ENCODE peak calls at places on chromosome 20, in ten cellular contexts. I, A, V, Q, K, R, M, X, N and U are unnamed samples.

GRCh38 chr20:32589256-32589655 is 4.1 kb upstream of the NOL4L start:
- DNase-seq in V (no peak), K (no peak), X (no peak), R (peak), Q (no peak), I (no peak), A (no peak), N (no peak), M (no peak), U (no peak)

GRCh38 chr20:47773381-47773786 is 11.9 kb downstream of the SULF2 start:
- DNase-seq in K (no peak), N (peak), I (no peak), A (peak), V (no peak), X (no peak), R (no peak), Q (no peak), M (no peak), U (peak)

GRCh38 chr20:17611540-17612286 is 41.8 kb downstream of the DSTN start:
- DNase-seq in X (peak), R (peak), V (no peak), Q (no peak), N (no peak), I (peak), K (peak), M (no peak), A (no peak), U (peak)

GRCh38 chr20:6381887-6382286 is 259.1 kb upstream of the FERMT1 start:
- DNase-seq in I (no peak), V (no peak), N (no peak), K (no peak), R (no peak), Q (no peak), A (peak), X (no peak), M (no peak), U (no peak)

GRCh38 chr20:11919046-11919445 is 1.4 kb downstream of the BTBD3 start:
- DNase-seq in Q (no peak), X (no peak), A (peak), I (no peak), M (no peak), N (peak), V (no peak), R (no peak), K (peak), U (no peak)

GRCh38 chr20:38094968-38095689 is 61.6 kb downstream of the RPRD1B start:
- DNase-seq in V (no peak), K (no peak), M (no peak), R (no peak), A (no peak), X (no peak), Q (no peak), N (no peak), I (no peak), U (no peak)

GRCh38 chr20:32482251-32483220 is 102.6 kb downstream of the NOL4L start:
- DNase-seq in X (peak), K (peak), I (peak), R (no peak), A (no peak), N (peak), Q (peak), M (no peak), V (no peak), U (peak)

GRCh38 chr20:51749674-51750036 is 18.5 kb downstream of the ATP9A start:
- DNase-seq in X (no peak), M (no peak), R (no peak), I (no peak), Q (no peak), A (peak), V (no peak), K (no peak), N (no peak), U (no peak)

GRCh38 chr20:46348231-46348803 is 40.0 kb upstream of the CDH22 start:
- DNase-seq in K (peak), X (peak), A (peak), V (no peak), R (no peak), N (peak), Q (no peak), M (no peak), I (no peak), U (no peak)

GRCh38 chr20:49318430-49319203 is 40.8 kb upstream of the ZNFX1 start:
- DNase-seq in I (peak), A (no peak), V (no peak), M (no peak), R (no peak), K (no peak), N (no peak), Q (no peak), X (peak), U (no peak)

GRCh38 chr20:43387737-43388136 is 70.0 kb upstream of the SRSF6 start:
- DNase-seq in A (no peak), R (no peak), I (no peak), V (no peak), N (no peak), X (no peak), K (no peak), M (no peak), Q (no peak), U (no peak)

GRCh38 chr20:8043687-8044278 is 24.2 kb upstream of the TMX4 start:
- DNase-seq in V (no peak), K (no peak), A (peak), Q (no peak), M (no peak), N (no peak), I (peak), X (no peak), R (no peak), U (no peak)

GRCh38 chr20:31606928-31607639 is 2.0 kb downstream of the ID1 start:
- DNase-seq in I (no peak), X (peak), A (peak), N (peak), Q (no peak), V (no peak), R (peak), M (no peak), K (no peak), U (peak)

GRCh38 chr20:49964964-49965780 is 17.6 kb upstream of the SNAI1 start:
- DNase-seq in X (peak), Q (no peak), R (peak), V (no peak), N (no peak), M (no peak), A (peak), I (peak), K (no peak), U (no peak)

GRCh38 chr20:32052090-32052791 is at the start of gene HCK:
- DNase-seq in N (peak), V (no peak), X (no peak), K (no peak), I (no peak), M (no peak), R (no peak), Q (no peak), A (no peak), U (peak)

GRCh38 chr20:6636209-6637159 is 131.0 kb upstream of the BMP2 start:
- DNase-seq in N (no peak), Q (no peak), X (no peak), R (no peak), A (peak), I (no peak), M (no peak), V (no peak), K (no peak), U (no peak)

GRCh38 chr20:33372993-33373441 is 28.3 kb downstream of the CDK5RAP1 start:
- DNase-seq in N (no peak), A (no peak), K (no peak), M (no peak), X (no peak), V (no peak), Q (no peak), I (no peak), R (no peak), U (no peak)